ENCODE peak calls at places on chromosomes 12 and 14, in five cellular contexts. H is SK-N-SH, I is AG04450, D is brain microvascular endothelial cell, C is pancreas. Z is an unnamed sample.
A peak's percentile ranks its signal among the peaks of the same experiment; 100 is the strongest.

GRCh38 chr14:61528591-61529021 is 166.7 kb upstream of the HIF1A start:
- DNase-seq in D (peak; percentile 92), I (peak; percentile 74), C (no peak), H (no peak), Z (peak; percentile 87)

GRCh38 chr12:12999276-12999958 is 648 bp downstream of the HEBP1 start:
- DNase-seq in H (no peak), I (no peak), D (no peak), C (no peak), Z (no peak)

GRCh38 chr14:89279649-89280232 is 137.3 kb downstream of the FOXN3 start:
- DNase-seq in D (no peak), H (no peak), I (no peak), C (no peak), Z (no peak)

GRCh38 chr12:49962861-49963765 is 1.4 kb downstream of the AQP5 start:
- DNase-seq in D (no peak), C (peak; percentile 92), I (no peak), H (no peak), Z (no peak)

GRCh38 chr12:110022980-110023633 is 23.9 kb downstream of the ANKRD13A start:
- DNase-seq in D (no peak), H (no peak), C (no peak), I (peak; percentile 82), Z (peak; percentile 69)

GRCh38 chr12:2256453-2256852 is 203.7 kb downstream of the CACNA1C start:
- DNase-seq in D (peak; percentile 74), C (no peak), H (no peak), I (no peak), Z (peak; percentile 47)

GRCh38 chr12:24201258-24201970 is 251.9 kb upstream of the SOX5 start:
- DNase-seq in I (no peak), D (no peak), H (no peak), C (no peak), Z (no peak)

GRCh38 chr12:120830052-120830940 is 73.9 kb downstream of the SPPL3 start:
- DNase-seq in C (no peak), I (no peak), H (peak; percentile 46), D (no peak), Z (no peak)

GRCh38 chr12:1059162-1059561 is 68.1 kb downstream of the ERC1 start:
- DNase-seq in D (no peak), C (no peak), H (no peak), I (no peak), Z (no peak)

GRCh38 chr12:95836630-95837239 is 22.0 kb upstream of the SNRPF start:
- DNase-seq in H (no peak), C (no peak), I (no peak), D (no peak), Z (peak; percentile 69)

GRCh38 chr12:52120951-52121847 is 41.7 kb downstream of the SMIM41 start:
- DNase-seq in H (peak; percentile 24), I (no peak), D (no peak), C (no peak), Z (no peak)

GRCh38 chr12:52125499-52125900 is 46.0 kb downstream of the SMIM41 start:
- DNase-seq in H (peak; percentile 21), I (no peak), C (peak; percentile 37), D (no peak), Z (no peak)

GRCh38 chr12:52119398-52120254 is 40.1 kb downstream of the SMIM41 start:
- DNase-seq in C (peak; percentile 82), D (no peak), I (no peak), H (peak; percentile 59), Z (peak; percentile 28)

GRCh38 chr12:52122904-52123303 is 43.4 kb downstream of the SMIM41 start:
- DNase-seq in I (no peak), C (no peak), D (no peak), H (no peak), Z (no peak)

DNA sequence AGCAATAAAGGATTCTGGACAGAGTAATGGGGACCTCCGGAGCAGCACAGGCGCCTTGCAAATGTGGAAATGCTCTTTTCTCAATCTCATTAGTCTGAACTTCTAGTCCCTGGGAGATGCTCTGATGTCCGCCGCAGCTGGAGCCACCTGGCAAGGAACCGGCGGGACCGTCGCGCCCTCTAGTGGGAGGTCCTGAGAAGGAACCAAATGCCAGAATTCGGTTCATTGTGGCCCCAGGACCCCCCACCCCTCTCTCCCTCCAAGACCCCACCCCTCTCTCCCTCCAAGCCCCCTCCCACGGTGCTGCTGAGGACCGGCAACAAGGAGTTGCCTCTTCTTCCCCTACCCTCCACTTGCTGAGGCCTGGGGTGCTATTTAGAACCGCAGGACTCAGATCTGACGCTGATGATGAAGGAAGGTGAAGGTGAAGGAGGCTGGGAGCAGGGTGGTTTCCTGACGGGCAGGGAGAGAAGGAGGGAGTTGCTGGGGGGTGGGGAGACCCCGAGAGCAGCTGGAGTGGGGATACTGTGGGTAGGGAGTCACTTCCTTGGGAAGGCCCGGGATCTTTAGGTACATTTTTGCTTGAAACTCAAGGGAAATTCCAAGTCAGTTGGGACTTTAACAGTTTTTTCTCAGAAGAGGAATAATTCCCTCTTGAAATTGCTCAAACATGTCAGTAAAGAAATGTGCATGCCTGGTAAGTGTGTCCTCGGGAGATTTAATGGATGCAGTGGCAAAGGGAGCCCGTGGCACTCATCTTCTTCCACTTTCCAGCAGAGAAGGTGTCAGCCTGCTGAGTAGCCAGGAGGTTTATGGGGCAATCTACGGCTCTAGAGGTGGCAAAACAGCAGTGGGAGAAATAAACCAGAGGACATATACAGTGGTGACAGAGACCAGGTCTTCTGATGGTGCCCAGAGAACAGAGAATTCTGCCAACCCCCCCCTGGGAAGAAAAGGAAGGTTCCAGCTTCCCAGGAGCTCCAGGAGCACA is 42.6 kb downstream of the SMIM41 start:
- DNase-seq in D (peak; percentile 22), H (peak; percentile 87), C (peak; percentile 89), I (peak; percentile 15), Z (peak; percentile 42)
- H3K4me3 ChIP-seq in D (no peak overlapping the region), H (no peak overlapping the region), C (no peak overlapping the region), I (no peak overlapping the region), Z (no peak overlapping the region)

DNA sequence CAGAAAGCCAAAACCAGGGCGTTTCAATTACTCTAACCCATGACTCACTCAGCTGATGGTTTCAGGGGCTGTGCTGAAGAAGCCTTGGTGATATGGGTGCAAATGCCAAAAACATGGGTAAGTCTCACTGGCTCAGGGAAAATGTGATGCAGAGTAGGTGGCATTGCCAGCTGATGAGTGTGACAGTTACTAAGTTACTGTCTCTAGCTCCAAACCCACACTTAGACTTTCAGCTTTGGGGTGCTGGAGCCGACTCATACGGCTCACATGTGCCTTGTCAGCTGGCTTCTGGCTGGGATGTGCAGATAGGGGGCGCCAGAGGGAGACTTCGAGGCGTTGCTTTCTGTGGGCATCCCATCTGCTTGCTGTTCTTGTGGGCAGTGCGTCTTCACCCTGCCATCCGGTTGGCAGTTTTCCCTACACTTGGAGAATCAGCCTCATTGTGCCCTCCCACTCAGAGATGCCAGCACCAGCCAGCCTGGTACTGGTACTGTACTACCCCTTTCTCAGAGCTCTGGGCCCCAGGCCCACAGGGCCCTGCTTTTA is 11.1 kb upstream of the KRT7 start:
- DNase-seq in I (no peak), C (peak; percentile 86), D (peak; percentile 60), H (no peak), Z (no peak)
- TF ChIP-seq CTCF in I (peak; percentile 48), C (peak; percentile 42), D (peak; percentile 80), H (peak; percentile 66), Z (peak; percentile 63)

GRCh38 chr12:48682927-48683326 is 889 bp upstream of the KANSL2 start:
- DNase-seq in I (no peak), C (no peak), D (no peak), H (no peak), Z (no peak)
- H3K4me3 ChIP-seq in I (peak overlapping the region; percentile 94), C (peak overlapping the region; percentile 89), D (peak overlapping the region; percentile 69), H (peak overlapping the region; percentile 100), Z (peak overlapping the region; percentile 67)

GRCh38 chr12:105504286-105504685 is 173.8 kb downstream of the C12orf75 start:
- DNase-seq in H (no peak), I (no peak), C (no peak), D (no peak), Z (no peak)
- TF ChIP-seq CTCF in H (no peak), I (peak; percentile 24), C (no peak), D (no peak), Z (no peak)

DNA sequence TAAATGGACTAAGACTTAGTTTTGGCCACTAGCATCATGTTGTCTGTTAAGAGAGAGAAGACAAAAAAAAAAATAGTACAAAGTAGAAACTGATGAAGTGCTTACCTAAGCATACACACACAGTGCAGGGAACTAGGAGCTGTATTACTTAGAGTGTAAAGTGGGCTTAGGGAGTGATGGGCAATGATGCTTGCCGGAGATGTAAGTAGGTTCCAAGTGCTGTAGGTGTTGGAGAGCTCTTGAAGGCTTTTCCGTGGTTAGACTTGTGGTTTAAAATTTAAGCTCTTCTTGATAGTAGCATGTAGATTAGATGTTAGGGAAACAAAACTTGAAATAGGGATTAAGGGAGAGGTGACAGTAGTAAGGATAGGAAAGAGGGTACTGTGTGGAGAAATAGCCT is 34.7 kb downstream of the MIA2 start:
- DNase-seq in D (no peak), C (no peak), H (no peak), I (no peak), Z (peak; percentile 29)
- H3K4me3 ChIP-seq in D (peak overlapping the region; percentile 88), C (peak overlapping the region; percentile 84), H (peak overlapping the region; percentile 68), I (peak overlapping the region; percentile 95), Z (peak overlapping the region; percentile 96)

DNA sequence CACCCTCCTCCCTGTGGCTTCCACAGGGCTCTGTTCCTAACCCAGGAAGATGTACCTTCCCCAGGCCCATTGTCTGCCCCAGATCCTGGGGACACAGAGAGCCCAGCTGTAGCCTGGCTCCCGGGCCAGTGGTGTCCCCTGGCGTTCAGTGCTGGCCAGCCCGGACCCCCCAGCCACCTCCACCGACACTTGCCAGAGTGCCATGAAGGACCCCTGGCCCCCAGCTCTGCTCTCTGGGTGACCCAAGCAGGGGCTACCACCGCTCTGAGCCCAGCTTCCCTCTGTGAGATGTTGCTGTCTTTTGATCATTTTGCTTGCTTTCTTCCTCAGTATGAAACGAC is 6.2 kb downstream of the INF2 start:
- DNase-seq in H (no peak), I (no peak), D (no peak), C (no peak), Z (no peak)
- TF ChIP-seq CTCF in H (no peak), I (no peak), D (peak; percentile 23), C (no peak), Z (no peak)

GRCh38 chr12:118327381-118327780 is 45.3 kb downstream of the TAOK3 start:
- DNase-seq in H (no peak), D (no peak), I (no peak), C (no peak), Z (no peak)
- H3K4me3 ChIP-seq in H (no peak overlapping the region), D (no peak overlapping the region), I (no peak overlapping the region), C (no peak overlapping the region), Z (no peak overlapping the region)

DNA sequence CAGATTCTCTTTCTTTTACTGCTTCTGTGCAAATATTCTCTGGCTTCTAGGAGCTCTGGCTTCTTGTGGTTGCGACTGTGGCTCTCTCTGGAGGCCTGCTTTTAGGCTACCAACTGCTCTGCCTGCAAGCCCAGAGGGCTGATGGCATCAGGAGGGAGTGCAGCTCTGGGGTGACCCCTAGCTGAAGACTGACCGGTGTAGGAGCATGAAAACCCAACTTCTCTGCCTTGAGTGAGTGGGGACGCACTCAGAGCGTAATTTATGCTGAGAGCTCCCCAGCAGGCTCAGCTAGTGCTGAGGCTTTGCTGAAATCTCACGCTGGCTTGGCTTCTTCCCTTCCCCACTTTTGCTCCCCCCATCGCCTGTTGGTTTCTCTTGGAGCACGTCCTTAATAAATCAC is 29.9 kb upstream of the RBM19 start:
- DNase-seq in I (no peak), H (no peak), D (no peak), C (no peak), Z (no peak)
- TF ChIP-seq CTCF in I (no peak), H (no peak), D (no peak), C (no peak), Z (no peak)